ENCODE peak calls at places on chromosomes 2 and 18, in four cellular contexts. One of them, this sample, is unnamed.

GRCh38 chr2:145729993-145730770 is 1210.3 kb upstream of the ZEB2 start:
- DNase-seq in GM12878: no peak
- DNase-seq in HepG2: no peak
- DNase-seq in K562: peak
- DNase-seq in this sample: no peak

GRCh38 chr18:9221661-9222060 is 85.1 kb downstream of the ANKRD12 start:
- DNase-seq in GM12878: no peak
- DNase-seq in K562: no peak
- DNase-seq in HepG2: no peak
- DNase-seq in this sample: no peak

GRCh38 chr2:65818873-65819451 is 386.6 kb upstream of the SPRED2 start:
- DNase-seq in K562: peak
- DNase-seq in GM12878: no peak
- DNase-seq in HepG2: no peak
- DNase-seq in this sample: no peak

GRCh38 chr2:29601872-29602271 is 319.5 kb downstream of the ALK start:
- DNase-seq in GM12878: no peak
- DNase-seq in HepG2: no peak
- DNase-seq in K562: no peak
- DNase-seq in this sample: no peak

GRCh38 chr18:48328473-48329205 is 80.5 kb downstream of the ZBTB7C start:
- DNase-seq in GM12878: no peak
- DNase-seq in HepG2: no peak
- DNase-seq in K562: no peak
- DNase-seq in this sample: no peak

GRCh38 chr18:68679531-68679930 is 35.4 kb downstream of the TMX3 start:
- DNase-seq in GM12878: no peak
- DNase-seq in K562: no peak
- DNase-seq in HepG2: no peak
- DNase-seq in this sample: no peak

GRCh38 chr2:21103274-21103891 is 20.4 kb upstream of the TDRD15 start:
- DNase-seq in GM12878: no peak
- DNase-seq in HepG2: peak
- DNase-seq in K562: no peak
- DNase-seq in this sample: no peak

GRCh38 chr18:79729611-79730010 is 50.0 kb downstream of the CTDP1 start:
- DNase-seq in GM12878: no peak
- DNase-seq in K562: no peak
- DNase-seq in HepG2: no peak
- DNase-seq in this sample: no peak

GRCh38 chr2:71807969-71808451 is 339.7 kb downstream of the CYP26B1 start:
- DNase-seq in HepG2: no peak
- DNase-seq in K562: no peak
- DNase-seq in GM12878: no peak
- DNase-seq in this sample: no peak
- TF ChIP-seq CBFB in HepG2: no peak
- TF ChIP-seq CBFB in K562: no peak
- TF ChIP-seq CBFB in GM12878: no peak
- TF ChIP-seq CBFB in this sample: no peak

GRCh38 chr2:11692966-11693521 is 23.0 kb upstream of the NTSR2 start:
- DNase-seq in GM12878: no peak
- DNase-seq in K562: peak
- DNase-seq in HepG2: peak
- DNase-seq in this sample: peak
- TF ChIP-seq CBFB in GM12878: no peak
- TF ChIP-seq CBFB in K562: no peak
- TF ChIP-seq CBFB in HepG2: no peak
- TF ChIP-seq CBFB in this sample: no peak

DNA sequence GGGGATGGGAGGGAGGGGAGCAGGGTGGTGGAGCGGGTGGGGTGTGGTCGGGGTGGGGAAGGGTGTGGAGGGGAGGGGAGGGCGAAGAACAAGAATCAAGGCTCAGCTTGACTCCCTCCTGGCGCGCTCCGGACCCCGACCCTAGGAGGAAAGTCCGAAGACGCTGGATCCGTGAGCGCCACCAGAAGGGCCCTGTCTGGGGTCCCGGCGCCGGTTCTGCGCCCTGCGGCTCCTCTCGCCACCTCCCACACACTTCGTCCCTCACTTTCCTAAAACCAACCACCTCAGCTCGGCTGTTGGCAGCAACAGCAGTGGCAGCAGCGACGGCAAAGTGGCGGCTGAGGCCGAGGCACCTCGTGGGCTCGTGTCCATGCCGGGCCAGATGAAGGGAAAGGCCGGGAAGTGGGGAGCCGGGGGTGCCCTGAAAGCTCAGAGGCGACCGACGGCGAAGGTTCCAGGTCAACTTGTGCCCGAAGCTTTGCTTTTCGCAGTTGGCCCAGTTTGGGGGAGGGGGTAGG is 2.1 kb downstream of the KLHL14 start:
- DNase-seq in HepG2: no peak
- DNase-seq in K562: no peak
- DNase-seq in GM12878: no peak
- DNase-seq in this sample: peak
- TF ChIP-seq CBFB in HepG2: no peak
- TF ChIP-seq CBFB in K562: no peak
- TF ChIP-seq CBFB in GM12878: no peak
- TF ChIP-seq CBFB in this sample: no peak

GRCh38 chr18:808086-808485 is 4.0 kb downstream of the YES1 start:
- DNase-seq in K562: no peak
- DNase-seq in GM12878: no peak
- DNase-seq in HepG2: no peak
- DNase-seq in this sample: no peak
- TF ChIP-seq CBFB in K562: no peak
- TF ChIP-seq CBFB in GM12878: no peak
- TF ChIP-seq CBFB in HepG2: no peak
- TF ChIP-seq CBFB in this sample: no peak

DNA sequence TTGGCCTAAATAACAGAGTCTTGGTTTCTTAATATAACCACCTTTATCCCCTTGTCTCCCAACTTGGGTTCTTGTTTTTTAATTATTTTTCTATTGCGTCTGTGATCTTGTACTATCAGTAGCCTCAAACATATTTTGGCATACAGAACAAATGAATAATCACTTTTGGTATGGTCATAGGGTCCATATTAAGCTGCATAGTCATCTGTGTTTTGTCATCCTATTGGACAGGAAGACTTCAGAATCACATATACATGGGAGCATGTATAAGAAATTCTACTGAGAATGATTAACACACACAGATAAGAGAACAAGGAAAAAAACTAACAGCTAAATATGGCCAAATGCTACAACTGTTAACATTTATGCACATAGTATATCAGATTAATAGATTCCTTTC is 126.0 kb downstream of the MEP1B start:
- DNase-seq in GM12878: no peak
- DNase-seq in K562: no peak
- DNase-seq in HepG2: no peak
- DNase-seq in this sample: no peak
- TF ChIP-seq CBFB in GM12878: no peak
- TF ChIP-seq CBFB in K562: no peak
- TF ChIP-seq CBFB in HepG2: no peak
- TF ChIP-seq CBFB in this sample: no peak